ENCODE peak calls at places on chromosomes 16 and 17, in four cellular contexts. R is COR-L47, K is mesenchymal stem cell, U is GM04503. T is an unnamed sample.
A peak's percentile ranks its signal among the peaks of the same experiment; 100 is the strongest.

GRCh38 chr16:86975445-86975844 is 341.7 kb downstream of the C16orf95 start:
- DNase-seq in R (no peak), K (peak; percentile 69), U (no peak), T (no peak)

GRCh38 chr16:78298986-78299385 is 199.5 kb downstream of the WWOX start:
- DNase-seq in R (no peak), K (peak; percentile 79), U (no peak), T (no peak)

GRCh38 chr16:50172195-50172922 is 19.3 kb downstream of the TENT4B start:
- DNase-seq in R (no peak), K (no peak), U (no peak), T (no peak)

GRCh38 chr17:48555616-48556533 is 11.0 kb upstream of the HOXB2 start:
- DNase-seq in R (peak; percentile 20), K (peak; percentile 74), U (no peak), T (no peak)

GRCh38 chr17:19386974-19387920 is at the start of gene MFAP4:
- DNase-seq in R (no peak), K (peak; percentile 81), U (peak; percentile 61), T (peak; percentile 21)

GRCh38 chr16:87464691-87465300 is 28.0 kb downstream of the ZCCHC14 start:
- DNase-seq in R (no peak), K (peak; percentile 100), U (peak; percentile 82), T (peak; percentile 66)

GRCh38 chr16:64416232-64417010 is 705.4 kb downstream of the CDH11 start:
- DNase-seq in R (no peak), K (peak; percentile 65), U (peak; percentile 68), T (no peak)

GRCh38 chr16:67209565-67209964 is 10.6 kb downstream of the ELMO3 start:
- DNase-seq in R (no peak), K (no peak), U (no peak), T (no peak)

GRCh38 chr17:34254651-34255380 is at the start of gene CCL2:
- DNase-seq in R (no peak), K (peak; percentile 82), U (peak; percentile 29), T (no peak)

GRCh38 chr16:79698341-79698753 is 97.8 kb upstream of the MAF start:
- DNase-seq in R (no peak), K (peak; percentile 68), U (no peak), T (no peak)

T was measured in stimulated activated CD8-positive, alpha-beta memory T cell treated with anti-CD3 and anti-CD28 coated beads, Interleukin-4, amount 100 ng/mL, for 48 hours.